ENCODE peak calls at places on chromosomes 16 and 17, in nine cellular contexts. B, D, H, M, A, Y, P, V and I are unnamed samples.

GRCh38 chr16:84617068-84617630 is 729 bp downstream of the COTL1 start:
- DNase-seq in M (peak), P (no peak), H (peak), B (no peak), D (peak), A (no peak), Y (peak), V (no peak), I (no peak)

GRCh38 chr16:12426122-12426521 is 377.6 kb downstream of the CPPED1 start:
- DNase-seq in B (no peak), M (peak), A (peak), D (no peak), Y (no peak), P (peak), H (no peak), V (no peak), I (no peak)

GRCh38 chr16:56617212-56618085 is 8.1 kb upstream of the MT1E start:
- DNase-seq in Y (peak), D (peak), H (no peak), B (peak), A (peak), M (peak), V (peak), P (peak), I (no peak)

GRCh38 chr17:42107597-42108576 is 4.6 kb downstream of the DHX58 start:
- DNase-seq in B (no peak), Y (peak), M (peak), V (peak), P (no peak), D (peak), A (peak), H (peak), I (peak)

GRCh38 chr17:9004132-9004960 is 17.0 kb upstream of the NTN1 start:
- DNase-seq in A (no peak), D (no peak), V (no peak), B (no peak), Y (no peak), P (no peak), H (no peak), M (peak), I (no peak)

GRCh38 chr16:27314161-27314723 is 468 bp downstream of the IL4R start:
- DNase-seq in A (peak), H (peak), Y (peak), B (peak), D (peak), M (no peak), P (peak), V (peak), I (peak)

GRCh38 chr17:19399750-19400450 is 11.1 kb upstream of the RNF112 start:
- DNase-seq in P (no peak), M (no peak), A (no peak), D (no peak), H (no peak), Y (no peak), V (no peak), B (no peak), I (no peak)

GRCh38 chr17:81909966-81910839 is 996 bp downstream of the PCYT2 start:
- DNase-seq in H (no peak), V (no peak), P (no peak), M (peak), D (peak), Y (peak), A (no peak), B (no peak), I (no peak)

GRCh38 chr17:58333396-58334207 is 5.0 kb upstream of the TSPOAP1 start:
- DNase-seq in Y (no peak), H (no peak), V (no peak), P (no peak), B (no peak), A (no peak), D (no peak), M (no peak), I (no peak)

GRCh38 chr16:80039777-80040176 is 439.2 kb upstream of the MAF start:
- DNase-seq in P (no peak), A (no peak), Y (no peak), B (no peak), V (no peak), H (no peak), D (no peak), M (no peak), I (no peak)

GRCh38 chr17:15154618-15155017 is 110.5 kb downstream of the PMP22 start:
- DNase-seq in P (peak), H (no peak), M (no peak), B (no peak), A (peak), V (no peak), Y (no peak), D (no peak), I (no peak)

GRCh38 chr17:71494456-71494855 is 626.4 kb upstream of the SOX9 start:
- DNase-seq in A (no peak), P (no peak), H (no peak), B (no peak), Y (no peak), M (no peak), D (no peak), V (no peak), I (no peak)

GRCh38 chr17:80892019-80892855 is 99.4 kb upstream of the CHMP6 start:
- DNase-seq in Y (peak), M (no peak), P (peak), D (peak), V (peak), A (peak), B (peak), H (peak), I (peak)

GRCh38 chr17:58338907-58339774 is 10.5 kb upstream of the TSPOAP1 start:
- DNase-seq in H (no peak), P (peak), B (no peak), V (peak), A (peak), M (peak), Y (peak), D (peak), I (no peak)

GRCh38 chr16:85690469-85691064 is 1.8 kb upstream of the GINS2 start:
- DNase-seq in M (no peak), B (no peak), A (no peak), H (no peak), V (no peak), D (no peak), Y (no peak), P (no peak), I (no peak)

GRCh38 chr17:81157848-81158687 is 7.2 kb upstream of the PVALEF start:
- DNase-seq in P (no peak), D (no peak), M (no peak), A (no peak), H (no peak), V (no peak), B (no peak), Y (no peak), I (no peak)

GRCh38 chr16:69495821-69496220 is 69.9 kb upstream of the NFAT5 start:
- DNase-seq in B (no peak), D (no peak), H (no peak), M (no peak), V (peak), Y (no peak), A (no peak), P (no peak), I (no peak)

GRCh38 chr17:49915670-49916069 is 53.3 kb upstream of the DLX4 start:
- DNase-seq in H (no peak), B (no peak), D (no peak), P (no peak), V (no peak), Y (no peak), M (peak), A (no peak), I (no peak)

GRCh38 chr17:348692-349425 is 3.7 kb downstream of the RPH3AL start:
- DNase-seq in B (no peak), M (peak), A (no peak), P (peak), D (peak), V (peak), Y (peak), H (peak), I (peak)

GRCh38 chr16:85003076-85003475 is 8.3 kb downstream of the ZDHHC7 start:
- DNase-seq in M (no peak), Y (no peak), V (no peak), D (no peak), A (no peak), B (no peak), P (no peak), H (no peak), I (no peak)

GRCh38 chr16:56822966-56823739 is 41.9 kb upstream of the SLC12A3 start:
- DNase-seq in M (no peak), B (no peak), H (no peak), A (no peak), V (no peak), P (no peak), Y (no peak), D (no peak), I (no peak)

GRCh38 chr16:11507991-11508390 is 78.7 kb downstream of the LITAF start:
- DNase-seq in P (no peak), D (no peak), V (no peak), A (no peak), M (no peak), H (no peak), B (no peak), Y (no peak), I (no peak)

GRCh38 chr17:57539528-57540301 is 205.4 kb downstream of the CCDC182 start:
- DNase-seq in A (no peak), V (no peak), M (no peak), P (no peak), Y (no peak), D (no peak), B (no peak), H (no peak), I (no peak)

GRCh38 chr17:78013683-78014467 is 55.4 kb downstream of the TNRC6C start:
- DNase-seq in D (peak), A (peak), Y (peak), B (peak), H (peak), V (peak), P (peak), M (peak), I (peak)

GRCh38 chr17:73872816-73873215 is 228.6 kb upstream of the SDK2 start:
- DNase-seq in H (no peak), D (no peak), P (no peak), M (peak), V (no peak), Y (no peak), A (no peak), B (peak), I (no peak)

GRCh38 chr17:29615492-29616299 is 7.0 kb downstream of the CORO6 start:
- DNase-seq in Y (peak), H (peak), A (peak), P (peak), D (peak), B (peak), V (peak), M (peak), I (peak)

GRCh38 chr16:49889725-49890397 is 33.9 kb upstream of the ZNF423 start:
- DNase-seq in V (no peak), B (no peak), M (no peak), H (peak), D (no peak), A (peak), Y (no peak), P (peak), I (no peak)

GRCh38 chr16:56643080-56643778 is 4.8 kb downstream of the MT1A start:
- DNase-seq in A (peak), H (no peak), P (peak), V (peak), D (peak), Y (peak), M (peak), B (peak), I (no peak)

GRCh38 chr16:48609453-48610023 is 442 bp downstream of the N4BP1 start:
- DNase-seq in B (no peak), D (peak), H (peak), P (peak), M (peak), A (peak), V (peak), Y (peak), I (no peak)

GRCh38 chr17:82188001-82188961 is 24.4 kb downstream of the CCDC57 start:
- DNase-seq in H (no peak), M (no peak), B (no peak), V (no peak), P (no peak), D (no peak), Y (no peak), A (no peak), I (no peak)

GRCh38 chr16:86621966-86622365 is 43.6 kb downstream of the FOXL1 start:
- DNase-seq in M (no peak), A (no peak), H (no peak), Y (no peak), V (no peak), P (no peak), B (no peak), D (no peak), I (no peak)

GRCh38 chr16:58481931-58482330 is 18.0 kb upstream of the NDRG4 start:
- DNase-seq in V (no peak), H (no peak), B (no peak), M (no peak), P (no peak), A (no peak), Y (no peak), D (no peak), I (no peak)

GRCh38 chr16:8867483-8868271 is 1.1 kb downstream of the CARHSP1 start:
- DNase-seq in M (peak), A (no peak), H (no peak), P (no peak), D (peak), V (peak), B (no peak), Y (peak), I (peak)

GRCh38 chr17:48561894-48562810 is 16.0 kb downstream of the HOXB4 start:
- DNase-seq in B (no peak), A (peak), P (no peak), Y (no peak), H (no peak), V (no peak), D (no peak), M (no peak), I (no peak)
- TF ChIP-seq CTCF in B (no peak), A (peak), P (peak), Y (peak), H (no peak), V (no peak), D (no peak), M (peak), I (peak)

GRCh38 chr16:17749706-17750105 is 278.9 kb upstream of the XYLT1 start:
- DNase-seq in M (no peak), D (no peak), V (no peak), H (no peak), B (no peak), Y (no peak), A (no peak), P (no peak), I (no peak)
- TF ChIP-seq CTCF in M (no peak), D (no peak), V (no peak), H (no peak), B (no peak), Y (no peak), A (no peak), P (no peak), I (no peak)

GRCh38 chr17:34894971-34895370 is 66.3 kb downstream of the CCT6B start:
- DNase-seq in H (no peak), A (no peak), Y (no peak), V (no peak), B (no peak), D (no peak), P (no peak), M (no peak), I (no peak)

GRCh38 chr17:34895388-34895787 is 65.9 kb downstream of the CCT6B start:
- DNase-seq in A (no peak), H (no peak), M (peak), Y (no peak), P (no peak), D (no peak), B (no peak), V (no peak), I (no peak)

GRCh38 chr17:34892864-34893263 is 68.4 kb downstream of the CCT6B start:
- DNase-seq in V (no peak), H (peak), Y (no peak), M (peak), P (no peak), B (no peak), D (no peak), A (no peak), I (no peak)
- TF ChIP-seq CTCF in V (peak), H (no peak), Y (no peak), M (peak), P (peak), B (no peak), D (no peak), A (peak), I (peak)

GRCh38 chr17:3857261-3858105 is 11.4 kb upstream of the NCBP3 start:
- DNase-seq in D (no peak), M (no peak), H (no peak), B (no peak), V (no peak), A (no peak), Y (peak), P (no peak), I (no peak)
- TF ChIP-seq CTCF in D (no peak), M (no peak), H (no peak), B (no peak), V (no peak), A (no peak), Y (no peak), P (no peak), I (no peak)

DNA sequence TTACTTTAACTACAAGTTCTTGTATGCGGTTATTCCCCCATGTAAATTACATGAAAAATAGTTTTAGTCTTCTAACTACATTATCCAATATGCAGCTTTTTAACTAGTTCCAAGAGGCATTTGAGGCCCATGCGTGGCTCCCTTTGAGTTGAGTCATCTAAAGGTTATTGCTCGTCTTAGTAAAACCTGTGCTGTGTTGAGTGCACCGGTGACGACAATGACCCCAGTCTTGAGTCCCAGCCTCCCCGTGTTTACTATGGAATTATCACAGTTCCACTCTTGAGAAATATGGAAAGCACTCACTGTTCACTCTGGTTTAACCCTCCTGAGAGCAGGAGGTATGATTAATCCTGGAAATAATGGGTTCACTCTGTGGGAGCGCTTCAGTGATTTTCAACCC is 119.2 kb downstream of the PITPNC1 start:
- DNase-seq in H (no peak), P (peak), A (no peak), B (no peak), D (no peak), M (no peak), V (no peak), Y (no peak), I (no peak)
- TF ChIP-seq CTCF in H (no peak), P (no peak), A (no peak), B (no peak), D (no peak), M (no peak), V (no peak), Y (no peak), I (no peak)